ENCODE peak calls at places on chromosomes 13 and 19, in five cellular contexts. E is GM12878, D is body of pancreas, T is fibroblast of lung, K is left ventricle myocardium inferior. C is an unnamed sample. For H3K4me1 and H3K36me3, the result is how much of the 10 kb centered on the place peaks cover.

GRCh38 chr13:28173793-28174192 is 35.4 kb downstream of the PAN3 start:
- DNase-seq in E (no peak), D (no peak), T (no peak), K (no peak), C (no peak)

GRCh38 chr19:56269348-56269747 is 3.2 kb upstream of the EDDM13 start:
- DNase-seq in E (no peak), D (no peak), T (no peak), K (no peak), C (no peak)

GRCh38 chr19:6343462-6343861 is 10.1 kb upstream of the ACER1 start:
- DNase-seq in E (no peak), D (no peak), T (no peak), K (no peak), C (no peak)

GRCh38 chr19:36258028-36258875 is 43.3 kb downstream of the ZNF146 start:
- DNase-seq in E (no peak), D (no peak), T (no peak), K (no peak), C (no peak)

GRCh38 chr19:48274173-48274572 is 4.3 kb downstream of the ZNF114 start:
- DNase-seq in E (no peak), D (no peak), T (peak), K (no peak), C (no peak)

GRCh38 chr19:17749912-17750317 is 1.4 kb upstream of the FCHO1 start:
- DNase-seq in E (no peak), D (no peak), T (no peak), K (no peak), C (no peak)

GRCh38 chr13:80550856-80551532 is 210.1 kb upstream of the SPRY2 start:
- DNase-seq in E (no peak), D (no peak), T (peak), K (no peak), C (no peak)

GRCh38 chr19:35040826-35041547 is 534 bp upstream of the HPN start:
- DNase-seq in E (no peak), D (peak), T (no peak), K (peak), C (no peak)

GRCh38 chr13:44271031-44271433 is 102.6 kb upstream of the SERP2 start:
- DNase-seq in E (no peak), D (no peak), T (peak), K (no peak), C (no peak)

GRCh38 chr19:1259206-1259872 is 9.8 kb upstream of the CIRBP start:
- DNase-seq in E (peak), D (peak), T (peak), K (peak), C (no peak)

GRCh38 chr19:38679839-38680238 is 32.4 kb downstream of the ACTN4 start:
- DNase-seq in E (no peak), D (no peak), T (peak), K (no peak), C (no peak)

GRCh38 chr19:5308471-5309437 is 31.9 kb downstream of the PTPRS start:
- DNase-seq in E (no peak), D (peak), T (peak), K (peak), C (peak)

GRCh38 chr19:49390978-49391304 is 2.9 kb downstream of the KASH5 start:
- DNase-seq in E (no peak), D (peak), T (no peak), K (no peak), C (no peak)

GRCh38 chr19:23801798-23802197 is 43.1 kb upstream of the ZNF681 start:
- DNase-seq in E (no peak), D (no peak), T (no peak), K (no peak), C (no peak)

GRCh38 chr19:5539431-5539833 is 28.3 kb downstream of the TINCR start:
- DNase-seq in E (no peak), D (no peak), T (peak), K (peak), C (no peak)

GRCh38 chr13:33514362-33514761 is 228.8 kb upstream of the STARD13 start:
- DNase-seq in E (no peak), D (no peak), T (no peak), K (no peak), C (peak)

GRCh38 chr13:34467450-34468083 is 474.5 kb upstream of the NBEA start:
- DNase-seq in E (no peak), D (no peak), T (no peak), K (no peak), C (no peak)

GRCh38 chr13:75357576-75358295 is 124.2 kb downstream of the TBC1D4 start:
- DNase-seq in E (no peak), D (no peak), T (peak), K (no peak), C (peak)

GRCh38 chr13:93037780-93038179 is 188.8 kb upstream of the GPC6 start:
- DNase-seq in E (no peak), D (no peak), T (no peak), K (no peak), C (no peak)

GRCh38 chr13:93038187-93038586 is 188.4 kb upstream of the GPC6 start:
- DNase-seq in E (no peak), D (no peak), T (no peak), K (no peak), C (no peak)

GRCh38 chr13:93036380-93036779 is 190.2 kb upstream of the GPC6 start:
- DNase-seq in E (no peak), D (no peak), T (no peak), K (no peak), C (no peak)

GRCh38 chr13:93039131-93039530 is 187.5 kb upstream of the GPC6 start:
- DNase-seq in E (no peak), D (no peak), T (peak), K (no peak), C (peak)
- H3K4me3 ChIP-seq in E (no peak), D (no peak), T (no peak), K (no peak), C (no peak)

DNA sequence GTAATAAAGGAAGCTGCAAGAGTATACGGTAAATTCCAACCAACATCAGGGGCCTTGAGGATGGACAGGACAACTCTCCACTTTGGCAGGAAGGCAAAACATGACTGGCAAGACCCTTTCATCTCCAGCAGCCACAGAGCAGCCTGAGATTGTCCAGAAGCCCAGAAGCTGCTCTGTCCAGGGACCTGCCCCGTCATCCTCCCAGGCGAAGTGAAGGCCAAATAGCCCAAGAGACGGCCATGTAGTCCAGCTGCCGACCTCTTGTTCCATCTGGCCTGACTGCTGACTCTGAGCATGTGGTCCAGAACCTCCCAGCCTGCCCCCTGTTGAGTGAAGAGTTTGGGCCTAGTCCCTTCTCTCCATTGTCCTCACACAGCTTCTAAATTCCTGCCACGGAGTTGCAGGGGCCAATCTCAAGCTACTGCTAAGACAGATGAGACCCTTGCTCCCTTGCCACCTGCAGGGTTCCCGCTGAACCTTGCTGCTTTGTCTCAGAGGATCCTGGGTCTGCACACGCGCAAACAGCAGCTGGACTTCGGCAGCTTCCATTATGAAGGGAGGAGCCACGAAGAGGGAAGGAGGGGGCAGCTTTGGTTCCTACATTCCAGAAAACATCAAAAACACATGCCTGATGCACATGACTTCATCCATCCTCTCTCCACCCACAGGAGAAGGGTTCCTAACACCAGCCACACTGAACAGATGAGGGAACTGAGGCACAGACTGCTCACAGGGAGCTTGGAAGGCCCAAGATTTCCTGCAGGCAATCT is 196.9 kb downstream of the KATNAL1 start:
- DNase-seq in E (no peak), D (no peak), T (no peak), K (peak), C (no peak)
- H3K4me1 ChIP-seq in E (under half), D (under half), T (under half), K (under half), C (under half)

DNA sequence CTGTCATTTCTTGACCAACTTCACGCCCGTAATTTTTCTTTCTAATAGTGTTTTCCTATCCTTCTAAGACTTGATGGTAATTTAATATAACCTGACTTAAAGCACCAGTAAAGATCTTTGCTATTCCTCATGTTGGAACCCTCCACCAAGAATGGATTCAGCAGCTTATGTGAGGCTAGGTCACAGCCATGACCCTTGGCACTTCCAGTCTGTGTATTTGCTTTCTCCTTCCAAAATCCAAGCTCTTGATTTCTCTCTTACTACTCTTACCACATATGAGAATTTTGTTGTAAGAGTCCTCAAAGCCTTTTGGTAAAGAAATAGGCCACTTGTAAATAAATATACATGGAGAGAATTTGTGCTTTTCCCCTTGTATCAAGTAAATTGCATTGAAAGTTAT is 61.4 kb downstream of the DHRS12 start:
- DNase-seq in E (no peak), D (no peak), T (no peak), K (no peak), C (no peak)
- H3K36me3 ChIP-seq in E (under half), D (under half), T (under half), K (under half), C (under half)

GRCh38 chr19:42282036-42282762 is 13.1 kb downstream of the CIC start:
- DNase-seq in E (no peak), D (peak), T (peak), K (no peak), C (peak)
- H3K4me3 ChIP-seq in E (peak), D (no peak), T (peak), K (peak), C (peak)

DNA sequence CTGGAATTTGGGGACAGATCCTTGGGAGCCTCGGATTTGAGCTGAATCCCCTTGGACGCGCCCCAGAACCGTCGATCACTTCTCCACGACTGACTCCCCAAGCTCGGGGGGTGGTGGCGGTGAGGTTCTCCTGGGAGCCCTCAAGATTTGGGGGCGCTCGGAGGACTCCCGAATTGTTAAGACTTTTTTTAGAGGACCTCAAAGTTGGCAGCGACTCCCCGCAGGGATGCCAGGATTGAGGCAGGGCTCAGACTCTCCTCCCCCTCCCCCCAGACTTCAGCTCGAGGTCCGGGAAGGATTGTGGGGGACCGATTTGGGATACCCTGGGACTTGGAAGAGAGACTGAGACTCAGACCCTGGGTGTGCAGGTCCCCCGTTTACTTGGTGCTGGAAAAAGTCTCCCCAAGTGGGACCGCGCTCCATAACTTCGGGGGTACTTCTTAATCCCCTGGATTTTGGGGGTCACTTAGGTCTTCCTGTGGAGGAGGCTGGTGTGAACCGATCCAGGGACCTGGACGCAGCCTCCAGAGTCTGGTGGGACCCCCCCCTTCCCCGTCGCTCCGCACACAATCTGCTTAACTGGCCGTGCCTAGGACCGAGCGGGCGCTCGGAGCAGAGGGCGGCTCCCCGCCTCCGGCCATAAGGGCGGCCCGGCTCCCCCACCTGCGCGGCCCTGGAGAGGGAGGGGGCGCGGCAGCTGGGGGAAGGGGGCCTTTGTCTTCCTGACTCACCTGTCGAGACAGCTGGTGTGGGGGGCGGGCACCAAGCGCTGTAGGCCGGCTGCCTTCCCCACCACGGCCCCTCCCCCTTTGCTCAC is 793 bp downstream of the VASP start:
- DNase-seq in E (no peak), D (peak), T (peak), K (no peak), C (peak)
- H3K4me1 ChIP-seq in E (under half), D (under half), T (under half), K (half or more), C (under half)

GRCh38 chr19:41232686-41233085 is 13.7 kb downstream of the AXL start:
- DNase-seq in E (no peak), D (no peak), T (no peak), K (no peak), C (no peak)
- H3K36me3 ChIP-seq in E (under half), D (under half), T (under half), K (under half), C (under half)

GRCh38 chr19:40283414-40284250 is 1.5 kb downstream of the AKT2 start:
- DNase-seq in E (no peak), D (peak), T (no peak), K (no peak), C (peak)
- H3K4me3 ChIP-seq in E (peak), D (no peak), T (peak), K (peak), C (peak)

DNA sequence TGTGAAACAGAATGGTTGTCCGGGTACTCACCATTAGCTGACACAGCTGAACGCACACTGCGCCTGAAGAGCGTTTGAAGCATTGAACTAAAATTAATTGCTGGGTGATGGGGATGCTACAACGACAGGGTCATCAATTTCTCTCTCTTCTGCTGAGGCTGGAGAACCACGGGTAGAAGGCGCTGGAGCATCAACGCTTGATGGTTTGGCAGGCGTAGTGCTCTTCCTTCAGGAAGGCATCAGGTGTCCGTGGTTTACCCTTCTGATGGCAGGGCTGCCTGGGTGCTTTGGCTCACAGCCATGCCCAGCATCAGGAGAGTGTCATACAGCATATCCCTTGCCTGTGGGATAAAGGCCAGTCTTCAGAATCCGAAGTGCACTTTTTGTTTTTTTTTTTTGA is 46.9 kb upstream of the UBE2L5 start:
- DNase-seq in E (no peak), D (no peak), T (no peak), K (no peak), C (no peak)
- H3K4me1 ChIP-seq in E (half or more), D (under half), T (under half), K (under half), C (under half)

DNA sequence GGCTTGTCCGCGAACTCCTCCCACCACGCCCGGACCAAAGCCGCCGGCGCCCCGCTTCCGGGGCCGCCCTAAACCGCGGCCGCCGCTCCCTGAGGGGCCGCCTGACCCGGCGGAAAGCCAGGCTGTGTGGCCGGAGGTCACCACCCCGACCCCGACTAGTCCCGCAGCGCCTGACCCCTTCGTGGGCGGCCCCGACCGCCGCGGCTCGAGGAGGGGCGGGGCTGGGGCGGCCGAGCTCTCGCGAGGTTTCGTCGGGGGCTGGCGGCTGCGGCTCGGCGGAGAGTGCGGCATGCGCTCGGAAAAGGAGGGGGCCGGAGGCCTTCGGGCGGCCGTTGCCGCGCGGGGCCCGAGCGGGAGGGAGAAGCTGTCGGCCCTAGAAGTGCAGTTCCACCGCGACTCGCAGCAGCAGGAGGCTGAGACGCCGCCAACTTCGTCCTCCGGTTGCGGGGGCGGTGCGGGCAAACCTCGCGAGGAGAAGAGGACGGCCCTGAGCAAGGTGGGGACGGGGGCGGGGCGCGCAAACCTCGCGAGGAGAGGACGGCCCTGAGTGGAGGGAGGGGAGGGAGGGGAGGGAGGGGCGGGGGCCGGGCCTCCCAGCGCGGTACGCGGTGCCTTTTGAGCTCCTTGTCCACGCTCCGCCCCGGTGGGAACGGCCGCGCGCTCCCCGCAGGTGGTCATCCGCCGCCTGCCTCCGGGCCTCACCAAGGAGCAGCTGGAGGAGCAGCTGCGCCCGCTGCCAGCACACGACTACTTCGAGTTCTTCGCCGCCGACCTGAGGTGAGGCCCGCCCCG is at the start of gene UPF3A:
- DNase-seq in E (peak), D (peak), T (peak), K (peak), C (peak)
- H3K36me3 ChIP-seq in E (under half), D (under half), T (under half), K (under half), C (under half)

GRCh38 chr19:18895038-18895827 is 725 bp downstream of the CERS1 start:
- DNase-seq in E (no peak), D (peak), T (peak), K (no peak), C (peak)

GRCh38 chr19:18896421-18896841 is 473 bp upstream of the CERS1 start:
- DNase-seq in E (no peak), D (no peak), T (peak), K (no peak), C (no peak)

GRCh38 chr19:18895828-18896341 is at the start of gene CERS1:
- DNase-seq in E (no peak), D (no peak), T (peak), K (no peak), C (peak)

GRCh38 chr19:18893573-18894253 is 2.2 kb downstream of the CERS1 start:
- DNase-seq in E (no peak), D (no peak), T (no peak), K (no peak), C (no peak)

GRCh38 chr19:18894254-18895037 is 1.5 kb downstream of the CERS1 start:
- DNase-seq in E (no peak), D (no peak), T (peak), K (no peak), C (peak)
- H3K4me3 ChIP-seq in E (no peak), D (no peak), T (no peak), K (peak), C (peak)